ENCODE peak calls at places on chromosomes 3 and 15, in four cellular contexts. V, R, D and G are unnamed samples.

GRCh38 chr3:71651625-71652024 is 68.1 kb upstream of the FOXP1 start:
- DNase-seq in V (no peak), R (no peak), D (no peak), G (no peak)

GRCh38 chr3:118304557-118304956 is 730.1 kb downstream of the IGSF11 start:
- DNase-seq in V (peak; percentile 7), R (no peak), D (no peak), G (no peak)

GRCh38 chr3:123586966-123587365 is 2.1 kb upstream of the HACD2 start:
- DNase-seq in V (no peak), R (no peak), D (no peak), G (no peak)

GRCh38 chr3:24503499-24504176 is 9.0 kb upstream of the THRB start:
- DNase-seq in V (no peak), R (no peak), D (no peak), G (no peak)

GRCh38 chr15:64305261-64305660 is 50.7 kb downstream of the CSNK1G1 start:
- DNase-seq in V (no peak), R (no peak), D (no peak), G (no peak)

GRCh38 chr3:177693596-177693995 is 496.3 kb upstream of the TBL1XR1 start:
- DNase-seq in V (no peak), R (no peak), D (no peak), G (no peak)

GRCh38 chr3:46395210-46395661 is 11.6 kb downstream of the CCR5AS start:
- DNase-seq in V (no peak), R (no peak), D (no peak), G (no peak)

GRCh38 chr3:177441813-177442646 is 244.7 kb upstream of the TBL1XR1 start:
- DNase-seq in V (no peak), R (no peak), D (no peak), G (peak; percentile 27)

GRCh38 chr15:67469680-67470079 is 51.3 kb upstream of the C15orf61 start:
- DNase-seq in V (no peak), R (no peak), D (no peak), G (no peak)

GRCh38 chr3:102094523-102094922 is 245.2 kb downstream of the NFKBIZ start:
- DNase-seq in V (no peak), R (no peak), D (no peak), G (no peak)

GRCh38 chr3:27279153-27279552 is 90.0 kb downstream of the NEK10 start:
- DNase-seq in V (no peak), R (no peak), D (no peak), G (no peak)

GRCh38 chr15:37045859-37046318 is 54.5 kb downstream of the MEIS2 start:
- DNase-seq in V (peak; percentile 56), R (no peak), D (peak; percentile 57), G (no peak)

GRCh38 chr15:67050522-67051087 is 14.8 kb upstream of the SMAD3 start:
- DNase-seq in V (no peak), R (no peak), D (no peak), G (no peak)

DNA sequence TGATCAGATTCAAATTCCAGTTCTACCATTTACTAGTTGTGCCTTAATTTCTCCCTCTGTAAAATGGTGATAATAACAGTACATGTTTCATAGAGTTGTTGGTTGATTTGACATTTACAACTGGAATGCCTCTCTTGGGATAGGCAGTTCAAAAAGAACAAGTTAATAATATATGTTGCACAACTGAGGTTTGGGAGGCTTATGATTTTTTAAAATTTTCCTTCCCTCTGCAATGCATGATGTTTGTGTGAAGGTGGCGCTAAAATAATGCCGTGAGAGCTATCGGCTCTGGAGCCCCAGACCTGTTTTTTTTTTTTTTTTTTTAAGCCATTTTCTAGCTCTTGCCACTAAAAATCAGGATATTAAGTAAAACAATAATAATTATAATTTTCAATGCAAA is 18.6 kb downstream of the DNAJB11 start:
- DNase-seq in V (peak; percentile 60), R (no peak), D (no peak), G (no peak)
- TF ChIP-seq TAF1 in V (no peak), R (no peak), D (no peak), G (no peak)

DNA sequence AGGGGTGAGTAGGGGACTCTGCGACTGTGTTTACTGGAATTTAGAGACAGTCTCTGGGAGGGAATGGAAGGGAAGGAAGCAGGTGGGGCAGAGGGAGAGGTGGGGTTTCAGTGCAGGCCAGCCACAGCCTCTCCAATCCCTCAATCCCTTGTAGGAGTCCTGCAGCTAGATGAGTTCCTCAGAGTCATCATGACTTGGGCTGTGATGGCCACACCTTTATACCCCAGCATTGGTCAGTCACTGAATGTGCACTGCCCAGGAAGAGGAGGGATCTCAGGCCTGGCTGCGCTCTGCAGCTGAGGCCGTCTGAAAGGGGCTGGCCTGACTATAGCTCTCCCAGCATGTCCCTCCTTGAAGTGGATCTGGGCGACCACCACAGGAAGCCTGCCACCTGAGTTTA is 67.3 kb upstream of the GLCE start:
- DNase-seq in V (no peak), R (no peak), D (no peak), G (no peak)
- TF ChIP-seq POLR2A in V (no peak), R (no peak), D (no peak), G (no peak)

GRCh38 chr3:197508924-197509775 is 46.6 kb downstream of the BDH1 start:
- DNase-seq in V (no peak), R (no peak), D (no peak), G (no peak)

GRCh38 chr3:197510642-197511018 is 45.1 kb downstream of the BDH1 start:
- DNase-seq in V (no peak), R (no peak), D (no peak), G (no peak)

GRCh38 chr3:197512691-197513571 is 42.8 kb downstream of the BDH1 start:
- DNase-seq in V (no peak), R (no peak), D (no peak), G (no peak)

GRCh38 chr3:197511853-197512635 is 43.7 kb downstream of the BDH1 start:
- DNase-seq in V (no peak), R (no peak), D (peak; percentile 69), G (no peak)

GRCh38 chr3:197511130-197511529 is 44.6 kb downstream of the BDH1 start:
- DNase-seq in V (no peak), R (no peak), D (no peak), G (no peak)
- TF ChIP-seq TAF1 in V (no peak), R (no peak), D (no peak), G (no peak)

GRCh38 chr3:47409688-47410416 is 29.0 kb downstream of the PTPN23 start:
- DNase-seq in V (no peak), R (no peak), D (no peak), G (no peak)
- TF ChIP-seq POLR2A in V (no peak), R (no peak), D (no peak), G (no peak)

DNA sequence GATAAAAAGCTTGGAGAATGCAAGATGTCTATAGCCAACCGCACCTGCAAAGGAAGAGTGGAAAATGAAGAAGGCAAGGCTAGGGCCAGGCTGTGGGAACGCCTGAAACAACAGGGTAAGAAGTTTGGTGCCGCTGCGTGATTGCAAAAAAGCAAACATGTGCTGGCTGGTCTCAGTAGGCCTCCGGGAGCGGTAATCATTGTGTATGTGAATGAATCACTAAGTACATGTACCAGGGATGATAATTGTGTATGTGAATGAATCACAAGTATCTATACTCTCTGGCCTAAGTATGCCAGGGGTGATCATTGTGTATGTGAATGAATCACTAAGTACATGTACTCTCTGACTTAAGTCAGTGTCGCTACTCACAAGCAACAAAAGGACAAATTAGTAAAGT is 40.3 kb upstream of the PARL start:
- DNase-seq in V (no peak), R (no peak), D (no peak), G (no peak)
- TF ChIP-seq TAF1 in V (no peak), R (no peak), D (no peak), G (no peak)

DNA sequence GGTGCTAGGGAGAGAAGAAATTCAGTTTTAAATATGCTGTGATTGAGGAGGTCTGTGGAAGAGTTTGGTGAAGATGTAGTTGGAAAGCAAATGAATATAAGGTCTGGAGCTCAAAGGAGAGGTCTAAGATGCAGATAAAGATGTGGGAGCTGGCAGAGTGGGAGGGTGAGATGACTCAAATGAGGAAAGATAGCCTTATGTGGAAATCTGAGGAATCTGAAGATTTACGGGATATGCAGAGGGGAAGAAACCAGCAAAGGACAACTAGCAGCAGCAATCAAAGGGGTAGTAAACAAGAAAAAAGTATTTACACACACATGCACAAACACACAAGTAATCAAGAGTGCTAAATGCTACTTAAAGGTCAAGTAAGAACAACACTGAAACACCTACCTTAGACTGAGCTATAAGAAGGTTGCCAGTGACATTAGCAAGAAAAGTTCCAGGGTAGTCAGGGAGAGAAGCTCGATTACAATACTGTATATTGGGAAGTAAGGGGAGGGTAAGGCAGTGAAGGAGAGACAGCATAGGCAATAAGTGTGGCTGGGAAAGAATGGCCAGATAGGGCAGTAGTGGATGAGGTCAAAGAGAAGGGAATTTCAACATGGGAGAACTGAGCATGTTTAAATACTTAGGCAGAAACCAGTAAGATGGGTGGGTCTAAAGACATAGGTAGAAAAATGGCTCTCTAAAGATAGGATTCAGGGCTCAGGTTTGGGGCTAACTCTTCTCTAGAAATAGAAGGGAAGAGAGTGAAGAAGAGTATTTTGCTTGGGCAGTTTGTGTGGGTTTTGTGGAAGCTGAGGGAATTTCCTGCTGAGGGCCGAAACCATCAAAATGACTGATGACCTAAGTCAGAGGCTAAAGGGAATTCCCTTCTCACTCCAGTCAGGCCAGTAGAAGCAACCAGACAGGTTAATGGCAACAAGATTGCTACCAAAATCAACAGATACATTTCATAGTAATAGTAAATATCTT is 8.9 kb downstream of the CMTM6 start:
- DNase-seq in V (no peak), R (no peak), D (no peak), G (peak; percentile 29)
- TF ChIP-seq POLR2A in V (no peak), R (no peak), D (no peak), G (no peak)

GRCh38 chr3:171867976-171868375 is 24.8 kb downstream of the TMEM212 start:
- DNase-seq in V (no peak), R (no peak), D (no peak), G (no peak)
- TF ChIP-seq TAF1 in V (no peak), R (no peak), D (no peak), G (no peak)

GRCh38 chr3:11195721-11196332 is 41.5 kb downstream of the HRH1 start:
- DNase-seq in V (no peak), R (no peak), D (no peak), G (no peak)
- TF ChIP-seq POLR2A in V (no peak), R (no peak), D (no peak), G (no peak)

GRCh38 chr15:28887344-28888174 is 1.8 kb downstream of the APBA2 start:
- DNase-seq in V (no peak), R (no peak), D (no peak), G (no peak)
- TF ChIP-seq TAF1 in V (no peak), R (no peak), D (no peak), G (no peak)

GRCh38 chr3:146507331-146508120 is 36.9 kb downstream of the PLSCR1 start:
- DNase-seq in V (no peak), R (no peak), D (no peak), G (no peak)

GRCh38 chr3:146513386-146514051 is 30.9 kb downstream of the PLSCR1 start:
- DNase-seq in V (no peak), R (no peak), D (no peak), G (no peak)

GRCh38 chr3:146511402-146512134 is 32.8 kb downstream of the PLSCR1 start:
- DNase-seq in V (no peak), R (no peak), D (no peak), G (no peak)
- TF ChIP-seq POLR2A in V (no peak), R (no peak), D (no peak), G (no peak)